ENCODE peak calls at places on chromosomes 6 and 20, in six cellular contexts. One of them, this sample, is unnamed.
A peak's percentile ranks its signal among the peaks of the same experiment; 100 is the strongest.

GRCh38 chr6:36954262-36954931 is at the start of gene PI16:
- DNase-seq in pancreas: no peak
- DNase-seq in uterus: no peak
- DNase-seq in CD4-positive, alpha-beta T cell: no peak
- DNase-seq in neuronal stem cell: no peak
- DNase-seq in ovary: peak; percentile 31
- DNase-seq in this sample: no peak

GRCh38 chr6:35852994-35853393 is 47.8 kb downstream of the LHFPL5 start:
- DNase-seq in ovary: no peak
- DNase-seq in pancreas: no peak
- DNase-seq in neuronal stem cell: no peak
- DNase-seq in uterus: no peak
- DNase-seq in CD4-positive, alpha-beta T cell: no peak
- DNase-seq in this sample: no peak

GRCh38 chr6:47734826-47735481 is 36.6 kb downstream of the ADGRF4 start:
- DNase-seq in ovary: no peak
- DNase-seq in uterus: no peak
- DNase-seq in neuronal stem cell: no peak
- DNase-seq in CD4-positive, alpha-beta T cell: no peak
- DNase-seq in pancreas: no peak
- DNase-seq in this sample: no peak

GRCh38 chr20:57391439-57392129 is 388 bp downstream of the RBM38 start:
- DNase-seq in CD4-positive, alpha-beta T cell: peak; percentile 23
- DNase-seq in ovary: peak; percentile 70
- DNase-seq in pancreas: peak; percentile 23
- DNase-seq in neuronal stem cell: no peak
- DNase-seq in uterus: no peak
- DNase-seq in this sample: peak; percentile 27

GRCh38 chr6:128899651-128900050 is 16.7 kb downstream of the LAMA2 start:
- DNase-seq in neuronal stem cell: no peak
- DNase-seq in uterus: no peak
- DNase-seq in ovary: no peak
- DNase-seq in CD4-positive, alpha-beta T cell: no peak
- DNase-seq in pancreas: no peak
- DNase-seq in this sample: no peak

GRCh38 chr6:167827062-167827587 is 414 bp downstream of the AFDN start:
- DNase-seq in ovary: peak; percentile 72
- DNase-seq in pancreas: peak; percentile 32
- DNase-seq in uterus: peak; percentile 26
- DNase-seq in CD4-positive, alpha-beta T cell: no peak
- DNase-seq in neuronal stem cell: no peak
- DNase-seq in this sample: no peak

GRCh38 chr20:62366370-62367135 is 559 bp downstream of the LAMA5 start:
- DNase-seq in CD4-positive, alpha-beta T cell: no peak
- DNase-seq in ovary: no peak
- DNase-seq in uterus: no peak
- DNase-seq in neuronal stem cell: peak; percentile 66
- DNase-seq in pancreas: peak; percentile 56
- DNase-seq in this sample: no peak

GRCh38 chr6:33191383-33192104 is 723 bp downstream of the COL11A2 start:
- DNase-seq in uterus: no peak
- DNase-seq in CD4-positive, alpha-beta T cell: no peak
- DNase-seq in pancreas: peak; percentile 58
- DNase-seq in neuronal stem cell: no peak
- DNase-seq in ovary: no peak
- DNase-seq in this sample: no peak

GRCh38 chr6:126182650-126183311 is 157.1 kb upstream of the CENPW start:
- DNase-seq in pancreas: no peak
- DNase-seq in CD4-positive, alpha-beta T cell: no peak
- DNase-seq in ovary: no peak
- DNase-seq in uterus: peak; percentile 29
- DNase-seq in neuronal stem cell: no peak
- DNase-seq in this sample: peak; percentile 6

GRCh38 chr6:1485678-1486077 is 96.3 kb downstream of the FOXF2 start:
- DNase-seq in pancreas: no peak
- DNase-seq in CD4-positive, alpha-beta T cell: no peak
- DNase-seq in ovary: no peak
- DNase-seq in uterus: no peak
- DNase-seq in neuronal stem cell: no peak
- DNase-seq in this sample: no peak

GRCh38 chr20:2131366-2131765 is 29.7 kb downstream of the STK35 start:
- DNase-seq in pancreas: no peak
- DNase-seq in ovary: no peak
- DNase-seq in neuronal stem cell: no peak
- DNase-seq in CD4-positive, alpha-beta T cell: no peak
- DNase-seq in uterus: no peak
- DNase-seq in this sample: no peak
- H3K27ac ChIP-seq in pancreas: no peak overlapping the region
- H3K27ac ChIP-seq in ovary: no peak overlapping the region
- H3K27ac ChIP-seq in neuronal stem cell: no peak overlapping the region
- H3K27ac ChIP-seq in CD4-positive, alpha-beta T cell: no peak overlapping the region
- H3K27ac ChIP-seq in uterus: no peak overlapping the region
- H3K27ac ChIP-seq in this sample: peak overlapping the region; percentile 75

GRCh38 chr6:137975058-137975940 is 108.2 kb downstream of the TNFAIP3 start:
- DNase-seq in ovary: no peak
- DNase-seq in neuronal stem cell: no peak
- DNase-seq in uterus: no peak
- DNase-seq in pancreas: no peak
- DNase-seq in CD4-positive, alpha-beta T cell: no peak
- DNase-seq in this sample: no peak
- H3K27ac ChIP-seq in ovary: no peak overlapping the region
- H3K27ac ChIP-seq in neuronal stem cell: no peak overlapping the region
- H3K27ac ChIP-seq in uterus: no peak overlapping the region
- H3K27ac ChIP-seq in pancreas: no peak overlapping the region
- H3K27ac ChIP-seq in CD4-positive, alpha-beta T cell: peak overlapping the region; percentile 64
- H3K27ac ChIP-seq in this sample: no peak overlapping the region

DNA sequence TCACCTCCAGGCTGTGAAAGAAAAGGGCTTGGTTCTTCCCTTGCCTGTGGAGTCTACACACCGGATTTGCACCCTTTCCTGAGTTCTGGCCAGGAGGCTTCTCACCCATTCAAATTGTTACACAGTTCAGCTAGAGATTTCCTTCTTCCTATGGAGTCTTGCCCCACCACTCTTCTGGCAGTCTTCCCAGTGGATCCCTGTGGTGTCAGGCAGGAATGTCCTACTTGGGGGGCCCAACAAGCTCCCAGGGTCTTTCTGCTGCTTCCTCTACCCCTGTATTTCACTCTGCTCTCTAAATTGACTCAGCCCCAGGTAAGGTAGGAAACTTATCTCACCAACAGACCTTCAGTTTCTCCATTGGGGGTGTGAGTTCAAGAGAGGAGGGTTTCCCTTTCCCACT is 14.0 kb upstream of the CST9L start:
- DNase-seq in ovary: no peak
- DNase-seq in neuronal stem cell: no peak
- DNase-seq in CD4-positive, alpha-beta T cell: no peak
- DNase-seq in pancreas: no peak
- DNase-seq in uterus: no peak
- DNase-seq in this sample: no peak
- H3K27ac ChIP-seq in ovary: no peak overlapping the region
- H3K27ac ChIP-seq in neuronal stem cell: no peak overlapping the region
- H3K27ac ChIP-seq in CD4-positive, alpha-beta T cell: no peak overlapping the region
- H3K27ac ChIP-seq in pancreas: no peak overlapping the region
- H3K27ac ChIP-seq in uterus: no peak overlapping the region
- H3K27ac ChIP-seq in this sample: no peak overlapping the region

DNA sequence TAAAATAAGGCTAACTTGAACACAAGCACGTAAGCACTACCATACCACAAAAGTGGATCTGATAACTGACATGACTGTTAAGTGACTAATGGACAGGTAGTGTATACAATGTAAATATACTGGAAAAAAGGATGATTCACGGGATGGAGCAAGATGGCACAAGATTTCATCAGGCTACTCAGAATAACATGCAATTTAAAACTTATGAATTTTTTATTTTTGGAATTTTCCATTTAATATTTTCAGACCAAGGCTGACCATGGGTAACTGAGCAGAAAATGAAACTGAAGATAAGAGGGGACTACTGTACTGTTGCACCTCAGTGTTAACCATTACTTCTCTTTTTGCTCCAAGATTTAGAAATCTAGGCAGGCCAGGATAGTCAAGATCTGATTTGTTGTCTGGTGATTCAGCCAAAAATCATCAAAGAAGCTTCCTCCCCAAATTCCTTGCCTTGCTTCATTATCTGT is 45.4 kb downstream of the TPBG start:
- DNase-seq in pancreas: no peak
- DNase-seq in ovary: no peak
- DNase-seq in CD4-positive, alpha-beta T cell: no peak
- DNase-seq in neuronal stem cell: no peak
- DNase-seq in uterus: no peak
- DNase-seq in this sample: no peak
- H3K27ac ChIP-seq in pancreas: no peak overlapping the region
- H3K27ac ChIP-seq in ovary: no peak overlapping the region
- H3K27ac ChIP-seq in CD4-positive, alpha-beta T cell: no peak overlapping the region
- H3K27ac ChIP-seq in neuronal stem cell: no peak overlapping the region
- H3K27ac ChIP-seq in uterus: no peak overlapping the region
- H3K27ac ChIP-seq in this sample: no peak overlapping the region

GRCh38 chr6:163337958-163338357 is 76.6 kb upstream of the QKI start:
- DNase-seq in uterus: no peak
- DNase-seq in CD4-positive, alpha-beta T cell: no peak
- DNase-seq in pancreas: no peak
- DNase-seq in ovary: no peak
- DNase-seq in neuronal stem cell: no peak
- DNase-seq in this sample: no peak

GRCh38 chr6:163336961-163337360 is 77.6 kb upstream of the QKI start:
- DNase-seq in ovary: no peak
- DNase-seq in uterus: no peak
- DNase-seq in pancreas: no peak
- DNase-seq in neuronal stem cell: no peak
- DNase-seq in CD4-positive, alpha-beta T cell: no peak
- DNase-seq in this sample: no peak

GRCh38 chr6:163334264-163334663 is 80.3 kb upstream of the QKI start:
- DNase-seq in neuronal stem cell: no peak
- DNase-seq in pancreas: no peak
- DNase-seq in uterus: peak; percentile 45
- DNase-seq in CD4-positive, alpha-beta T cell: no peak
- DNase-seq in ovary: no peak
- DNase-seq in this sample: no peak

GRCh38 chr6:163335056-163335455 is 79.5 kb upstream of the QKI start:
- DNase-seq in CD4-positive, alpha-beta T cell: no peak
- DNase-seq in uterus: no peak
- DNase-seq in ovary: no peak
- DNase-seq in pancreas: no peak
- DNase-seq in neuronal stem cell: no peak
- DNase-seq in this sample: no peak

GRCh38 chr6:163335671-163336545 is 78.6 kb upstream of the QKI start:
- DNase-seq in CD4-positive, alpha-beta T cell: no peak
- DNase-seq in neuronal stem cell: no peak
- DNase-seq in ovary: peak; percentile 47
- DNase-seq in uterus: peak; percentile 43
- DNase-seq in pancreas: no peak
- DNase-seq in this sample: no peak
- H3K27ac ChIP-seq in CD4-positive, alpha-beta T cell: no peak overlapping the region
- H3K27ac ChIP-seq in neuronal stem cell: no peak overlapping the region
- H3K27ac ChIP-seq in ovary: no peak overlapping the region
- H3K27ac ChIP-seq in uterus: peak overlapping the region; percentile 59
- H3K27ac ChIP-seq in pancreas: peak overlapping the region; percentile 10
- H3K27ac ChIP-seq in this sample: peak overlapping the region; percentile 95

DNA sequence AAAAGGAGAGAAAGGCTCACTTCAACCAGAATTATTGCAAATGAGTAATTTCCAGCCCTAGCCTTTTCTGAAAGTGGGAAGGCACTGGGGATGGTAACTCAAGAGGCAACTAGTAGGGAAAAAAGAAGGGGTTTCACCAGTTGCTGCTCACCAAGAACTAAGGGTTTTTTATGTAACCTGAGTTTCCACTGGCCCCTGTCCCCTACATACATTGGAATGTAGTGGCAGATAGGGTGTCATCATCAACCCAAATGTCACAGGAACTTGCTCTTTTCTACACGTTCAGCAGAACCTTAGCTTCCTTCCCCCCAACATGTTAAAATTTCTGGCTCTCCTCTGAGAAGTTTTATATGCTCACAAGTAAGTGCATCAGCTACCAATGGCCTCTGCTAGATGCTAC is 38.2 kb upstream of the PKHD1 start:
- DNase-seq in neuronal stem cell: no peak
- DNase-seq in CD4-positive, alpha-beta T cell: no peak
- DNase-seq in pancreas: no peak
- DNase-seq in uterus: no peak
- DNase-seq in ovary: no peak
- DNase-seq in this sample: no peak
- H3K27ac ChIP-seq in neuronal stem cell: no peak overlapping the region
- H3K27ac ChIP-seq in CD4-positive, alpha-beta T cell: no peak overlapping the region
- H3K27ac ChIP-seq in pancreas: peak overlapping the region; percentile 61
- H3K27ac ChIP-seq in uterus: no peak overlapping the region
- H3K27ac ChIP-seq in ovary: no peak overlapping the region
- H3K27ac ChIP-seq in this sample: no peak overlapping the region

GRCh38 chr20:33433875-33434274 is 9.7 kb downstream of the SNTA1 start:
- DNase-seq in neuronal stem cell: no peak
- DNase-seq in pancreas: no peak
- DNase-seq in uterus: no peak
- DNase-seq in ovary: no peak
- DNase-seq in CD4-positive, alpha-beta T cell: no peak
- DNase-seq in this sample: no peak
- H3K27ac ChIP-seq in neuronal stem cell: no peak overlapping the region
- H3K27ac ChIP-seq in pancreas: no peak overlapping the region
- H3K27ac ChIP-seq in uterus: peak overlapping the region; percentile 25
- H3K27ac ChIP-seq in ovary: no peak overlapping the region
- H3K27ac ChIP-seq in CD4-positive, alpha-beta T cell: no peak overlapping the region
- H3K27ac ChIP-seq in this sample: peak overlapping the region; percentile 68

GRCh38 chr6:26193467-26194328 is 106.5 kb downstream of the HFE start:
- DNase-seq in neuronal stem cell: no peak
- DNase-seq in pancreas: no peak
- DNase-seq in CD4-positive, alpha-beta T cell: no peak
- DNase-seq in ovary: no peak
- DNase-seq in uterus: no peak
- DNase-seq in this sample: no peak

GRCh38 chr6:26194774-26195375 is 107.6 kb downstream of the HFE start:
- DNase-seq in neuronal stem cell: no peak
- DNase-seq in uterus: no peak
- DNase-seq in pancreas: no peak
- DNase-seq in CD4-positive, alpha-beta T cell: no peak
- DNase-seq in ovary: no peak
- DNase-seq in this sample: no peak

GRCh38 chr6:26195376-26195923 is 108.2 kb downstream of the HFE start:
- DNase-seq in pancreas: peak; percentile 65
- DNase-seq in CD4-positive, alpha-beta T cell: peak; percentile 91
- DNase-seq in ovary: peak; percentile 89
- DNase-seq in uterus: peak; percentile 94
- DNase-seq in neuronal stem cell: peak; percentile 44
- DNase-seq in this sample: peak; percentile 86

GRCh38 chr6:26195924-26196845 is 109.0 kb downstream of the HFE start:
- DNase-seq in ovary: peak; percentile 57
- DNase-seq in CD4-positive, alpha-beta T cell: no peak
- DNase-seq in neuronal stem cell: no peak
- DNase-seq in pancreas: no peak
- DNase-seq in uterus: no peak
- DNase-seq in this sample: no peak

GRCh38 chr6:26194329-26194701 is 107.1 kb downstream of the HFE start:
- DNase-seq in uterus: no peak
- DNase-seq in neuronal stem cell: no peak
- DNase-seq in ovary: no peak
- DNase-seq in pancreas: no peak
- DNase-seq in CD4-positive, alpha-beta T cell: no peak
- DNase-seq in this sample: no peak
- H3K27ac ChIP-seq in uterus: peak overlapping the region; percentile 91
- H3K27ac ChIP-seq in neuronal stem cell: no peak overlapping the region
- H3K27ac ChIP-seq in ovary: no peak overlapping the region
- H3K27ac ChIP-seq in pancreas: no peak overlapping the region
- H3K27ac ChIP-seq in CD4-positive, alpha-beta T cell: no peak overlapping the region
- H3K27ac ChIP-seq in this sample: no peak overlapping the region

GRCh38 chr6:107115695-107116327 is 496 bp upstream of the BEND3 start:
- DNase-seq in CD4-positive, alpha-beta T cell: no peak
- DNase-seq in pancreas: peak; percentile 54
- DNase-seq in neuronal stem cell: peak; percentile 67
- DNase-seq in uterus: no peak
- DNase-seq in ovary: peak; percentile 48
- DNase-seq in this sample: peak; percentile 37
- H3K27ac ChIP-seq in CD4-positive, alpha-beta T cell: no peak overlapping the region
- H3K27ac ChIP-seq in pancreas: peak overlapping the region; percentile 92
- H3K27ac ChIP-seq in neuronal stem cell: peak overlapping the region; percentile 96
- H3K27ac ChIP-seq in uterus: peak overlapping the region; percentile 45
- H3K27ac ChIP-seq in ovary: peak overlapping the region; percentile 50
- H3K27ac ChIP-seq in this sample: no peak overlapping the region

This sample was measured in caudate nucleus.